ENCODE peak calls at places on chromosomes 6 and 20, in six cellular contexts. M is CD8-positive, alpha-beta T cell; A is PC-3; I is transverse colon; G is heart left ventricle; Z is sigmoid colon. R is an unnamed sample.

GRCh38 chr6:89660981-89661380 is 22.4 kb upstream of the LYRM2 start:
- DNase-seq in M (no peak), A (no peak), I (no peak), G (no peak), Z (no peak), R (no peak)

GRCh38 chr6:167703781-167704180 is 122.9 kb upstream of the AFDN start:
- DNase-seq in M (no peak), A (no peak), I (no peak), G (no peak), Z (peak; percentile 28), R (peak; percentile 55)

GRCh38 chr20:40331699-40332098 is 357.3 kb downstream of the MAFB start:
- DNase-seq in M (no peak), A (no peak), I (peak; percentile 19), G (peak; percentile 17), Z (no peak), R (no peak)

GRCh38 chr6:18528084-18528743 is 141.1 kb downstream of the RNF144B start:
- DNase-seq in M (no peak), A (peak; percentile 55), I (no peak), G (no peak), Z (no peak), R (no peak)

GRCh38 chr6:7153807-7154206 is 46.0 kb downstream of the RREB1 start:
- DNase-seq in M (no peak), A (no peak), I (no peak), G (no peak), Z (no peak), R (no peak)

GRCh38 chr20:16472045-16472872 is 101.0 kb downstream of the KIF16B start:
- DNase-seq in M (no peak), A (peak; percentile 85), I (peak; percentile 23), G (no peak), Z (no peak), R (no peak)

GRCh38 chr6:133787859-133788505 is 100.9 kb upstream of the TCF21 start:
- DNase-seq in M (no peak), A (no peak), I (no peak), G (no peak), Z (no peak), R (no peak)

GRCh38 chr20:38196592-38196991 is 31.5 kb upstream of the TGM2 start:
- DNase-seq in M (no peak), A (no peak), I (peak; percentile 14), G (peak; percentile 69), Z (peak; percentile 78), R (peak; percentile 93)

GRCh38 chr20:61724376-61724775 is 341.3 kb downstream of the TAF4 start:
- DNase-seq in M (no peak), A (no peak), I (no peak), G (no peak), Z (no peak), R (no peak)

GRCh38 chr6:135475292-135475886 is 22.2 kb downstream of the AHI1 start:
- DNase-seq in M (no peak), A (no peak), I (no peak), G (no peak), Z (no peak), R (no peak)

GRCh38 chr6:36663504-36664446 is 14.7 kb upstream of the CDKN1A start:
- DNase-seq in M (no peak), A (no peak), I (no peak), G (no peak), Z (no peak), R (no peak)

GRCh38 chr6:24902782-24903181 is 33.0 kb downstream of the RIPOR2 start:
- DNase-seq in M (no peak), A (peak; percentile 93), I (no peak), G (no peak), Z (no peak), R (no peak)

GRCh38 chr20:35004051-35004725 is 48.5 kb downstream of the MYH7B start:
- DNase-seq in M (no peak), A (no peak), I (peak; percentile 3), G (no peak), Z (peak; percentile 63), R (no peak)

GRCh38 chr20:56779452-56780143 is 150.5 kb downstream of the TFAP2C start:
- DNase-seq in M (no peak), A (no peak), I (no peak), G (no peak), Z (no peak), R (no peak)

GRCh38 chr6:9401936-9402335 is 966.6 kb upstream of the SLC35B3 start:
- DNase-seq in M (no peak), A (no peak), I (no peak), G (no peak), Z (no peak), R (no peak)

GRCh38 chr6:1912731-1913130 is 303.0 kb downstream of the FOXC1 start:
- DNase-seq in M (no peak), A (peak; percentile 53), I (no peak), G (no peak), Z (no peak), R (no peak)

GRCh38 chr20:16701296-16701695 is 28.5 kb upstream of the SNRPB2 start:
- DNase-seq in M (no peak), A (peak; percentile 58), I (no peak), G (no peak), Z (no peak), R (no peak)

GRCh38 chr6:47473791-47474351 is 3.7 kb upstream of the CD2AP start:
- DNase-seq in M (no peak), A (peak; percentile 23), I (no peak), G (no peak), Z (no peak), R (no peak)

GRCh38 chr20:5928831-5929715 is 21.3 kb downstream of the TRMT6 start:
- DNase-seq in M (no peak), A (no peak), I (no peak), G (no peak), Z (no peak), R (no peak)

GRCh38 chr20:5933802-5934436 is 16.4 kb downstream of the TRMT6 start:
- DNase-seq in M (no peak), A (peak; percentile 62), I (no peak), G (no peak), Z (no peak), R (no peak)

GRCh38 chr20:5928063-5928462 is 22.3 kb downstream of the TRMT6 start:
- DNase-seq in M (no peak), A (no peak), I (no peak), G (no peak), Z (no peak), R (no peak)

GRCh38 chr20:5932796-5933195 is 17.5 kb downstream of the TRMT6 start:
- DNase-seq in M (no peak), A (no peak), I (no peak), G (no peak), Z (no peak), R (no peak)

GRCh38 chr20:5931411-5931810 is 18.9 kb downstream of the TRMT6 start:
- DNase-seq in M (no peak), A (no peak), I (no peak), G (no peak), Z (no peak), R (no peak)
- H3K4me3 ChIP-seq in M (no peak overlapping the region), A (no peak overlapping the region), I (no peak overlapping the region), G (no peak overlapping the region), Z (no peak overlapping the region), R (no peak overlapping the region)

DNA sequence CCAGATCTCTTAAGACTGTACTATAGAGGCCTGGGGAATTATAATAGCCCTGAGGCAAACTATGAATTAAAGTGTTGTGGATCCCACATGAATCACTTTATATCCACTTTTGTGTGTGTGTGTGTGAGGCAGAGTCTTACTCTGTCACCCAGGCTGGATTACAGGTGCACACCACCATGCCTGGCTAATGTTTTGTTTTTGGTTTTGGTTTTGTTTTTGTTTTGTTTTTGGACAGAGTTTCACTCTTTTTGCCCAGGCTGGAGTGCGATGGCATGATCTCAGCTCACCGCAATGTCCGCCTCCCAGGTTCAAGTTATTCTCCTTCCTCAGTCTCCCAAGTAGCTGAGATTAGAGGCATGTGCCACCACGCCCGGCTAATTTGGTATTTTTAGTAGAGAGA is 32.2 kb upstream of the MICB start:
- DNase-seq in M (no peak), A (no peak), I (no peak), G (no peak), Z (no peak), R (no peak)
- H3K27ac ChIP-seq in M (peak overlapping the region; percentile 18), A (no peak overlapping the region), I (no peak overlapping the region), G (no peak overlapping the region), Z (no peak overlapping the region), R (no peak overlapping the region)

GRCh38 chr20:32360333-32360634 is 2.2 kb downstream of the ASXL1 start:
- DNase-seq in M (no peak), A (no peak), I (no peak), G (no peak), Z (no peak), R (no peak)
- H3K4me3 ChIP-seq in M (peak overlapping the region; percentile 84), A (peak overlapping the region; percentile 99), I (peak overlapping the region; percentile 99), G (no peak overlapping the region), Z (peak overlapping the region; percentile 97), R (peak overlapping the region; percentile 86)

DNA sequence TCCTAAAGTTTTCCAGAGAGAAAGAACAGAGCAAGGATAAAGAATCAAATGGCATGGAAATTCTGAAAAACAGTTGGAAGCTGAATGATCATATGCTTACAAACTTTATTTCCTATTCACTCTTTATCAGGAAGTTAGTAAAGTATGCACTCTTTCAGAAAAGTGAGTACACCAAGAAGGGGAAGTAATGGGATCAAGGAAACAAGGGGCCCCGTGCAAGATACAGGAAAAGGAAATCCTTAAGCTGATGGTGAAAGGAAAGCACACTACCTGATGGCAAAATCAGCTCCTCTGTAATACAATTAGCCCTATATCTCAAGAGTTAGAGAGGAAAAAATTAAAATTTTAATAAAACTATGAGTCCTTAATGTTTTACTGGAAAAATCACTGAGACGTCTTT is 14.0 kb downstream of the CALHM6 start:
- DNase-seq in M (no peak), A (no peak), I (no peak), G (no peak), Z (no peak), R (no peak)
- H3K27ac ChIP-seq in M (no peak overlapping the region), A (no peak overlapping the region), I (no peak overlapping the region), G (no peak overlapping the region), Z (no peak overlapping the region), R (no peak overlapping the region)

GRCh38 chr6:152022303-152022702 is 214.8 kb downstream of the ESR1 start:
- DNase-seq in M (no peak), A (no peak), I (no peak), G (no peak), Z (no peak), R (no peak)

GRCh38 chr6:152023613-152024012 is 216.1 kb downstream of the ESR1 start:
- DNase-seq in M (no peak), A (no peak), I (no peak), G (no peak), Z (no peak), R (no peak)

GRCh38 chr6:152026291-152026690 is 218.8 kb downstream of the ESR1 start:
- DNase-seq in M (no peak), A (no peak), I (no peak), G (no peak), Z (no peak), R (no peak)
- H3K4me3 ChIP-seq in M (no peak overlapping the region), A (peak overlapping the region; percentile 37), I (peak overlapping the region; percentile 13), G (no peak overlapping the region), Z (no peak overlapping the region), R (peak overlapping the region; percentile 9)

DNA sequence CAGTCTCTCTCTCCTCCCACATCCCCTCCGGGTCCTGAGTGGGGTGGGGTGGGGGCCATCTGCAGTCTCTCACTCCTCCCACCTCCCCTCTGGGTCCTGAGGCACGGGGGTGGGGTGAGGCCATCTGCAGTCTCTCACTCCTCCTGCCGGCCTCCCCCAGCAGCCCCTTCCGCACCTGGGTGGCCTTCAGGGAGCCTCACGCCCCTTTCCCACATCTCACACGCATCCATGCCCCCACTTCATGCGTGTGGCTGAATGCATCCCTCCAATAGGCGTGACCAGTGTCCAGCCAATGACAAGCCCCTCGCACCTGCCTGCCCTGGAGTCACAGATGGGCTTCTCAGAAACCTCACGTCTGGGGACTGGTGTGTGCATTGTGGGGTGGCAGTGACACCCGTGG is 993 bp upstream of the SRMS start:
- DNase-seq in M (no peak), A (no peak), I (no peak), G (no peak), Z (no peak), R (no peak)
- H3K27ac ChIP-seq in M (no peak overlapping the region), A (no peak overlapping the region), I (no peak overlapping the region), G (no peak overlapping the region), Z (no peak overlapping the region), R (no peak overlapping the region)

GRCh38 chr6:33683051-33683571 is 28.4 kb downstream of the UQCC2 start:
- DNase-seq in M (no peak), A (no peak), I (no peak), G (no peak), Z (no peak), R (no peak)
- H3K4me3 ChIP-seq in M (no peak overlapping the region), A (no peak overlapping the region), I (no peak overlapping the region), G (no peak overlapping the region), Z (no peak overlapping the region), R (no peak overlapping the region)